ENCODE peak calls at places on chromosome 6, in ten cellular contexts. F is lower lobe of right lung; Z is activated CD8-positive, alpha-beta T cell treated with anti-CD3 and anti-CD28 coated beads for 36 hours; V is neural progenitor cell; O is brain microvascular endothelial cell; N is neural crest cell; Q is foreskin fibroblast; B is astrocyte of the cerebellum; T is fibroblast of mammary gland; H is breast epithelium. M is an unnamed sample.

GRCh38 chr6:31877651-31878161 is 1.1 kb downstream of the SLC44A4 start:
- DNase-seq in F (peak), Z (no peak), V (no peak), O (no peak), N (no peak), Q (no peak), B (no peak), T (no peak), H (peak), M (no peak)

GRCh38 chr6:136178749-136179148 is 71.4 kb downstream of the MTFR2 start:
- DNase-seq in F (no peak), Z (no peak), V (no peak), O (no peak), N (no peak), Q (no peak), B (no peak), T (no peak), H (no peak), M (no peak)

GRCh38 chr6:21103626-21104224 is 489.8 kb upstream of the SOX4 start:
- DNase-seq in F (no peak), Z (no peak), V (no peak), O (no peak), N (no peak), Q (no peak), B (no peak), T (no peak), H (no peak), M (no peak)

GRCh38 chr6:144415835-144416237 is 130.7 kb downstream of the UTRN start:
- DNase-seq in F (no peak), Z (no peak), V (no peak), O (peak), N (no peak), Q (peak), B (no peak), T (peak), H (no peak), M (no peak)

GRCh38 chr6:144334150-144334708 is 49.1 kb downstream of the UTRN start:
- DNase-seq in F (peak), Z (peak), V (no peak), O (no peak), N (no peak), Q (no peak), B (no peak), T (no peak), H (no peak), M (peak)

GRCh38 chr6:117025310-117025709 is 148.3 kb downstream of the RFX6 start:
- DNase-seq in F (no peak), Z (no peak), V (no peak), O (no peak), N (no peak), Q (no peak), B (no peak), T (no peak), H (no peak), M (no peak)

GRCh38 chr6:122289721-122290501 is 109.5 kb upstream of the HSF2 start:
- DNase-seq in F (no peak), Z (no peak), V (peak), O (peak), N (no peak), Q (peak), B (peak), T (peak), H (no peak), M (no peak)

GRCh38 chr6:4936681-4937041 is 67.2 kb downstream of the RPP40 start:
- DNase-seq in F (no peak), Z (peak), V (peak), O (peak), N (no peak), Q (peak), B (peak), T (peak), H (no peak), M (no peak)

GRCh38 chr6:106132153-106132698 is 46.1 kb downstream of the PRDM1 start:
- DNase-seq in F (no peak), Z (no peak), V (no peak), O (no peak), N (no peak), Q (no peak), B (no peak), T (no peak), H (no peak), M (no peak)

GRCh38 chr6:50936277-50936681 is 117.6 kb downstream of the TFAP2B start:
- DNase-seq in F (no peak), Z (no peak), V (peak), O (no peak), N (no peak), Q (no peak), B (peak), T (peak), H (no peak), M (no peak)

GRCh38 chr6:11202513-11203305 is 29.8 kb downstream of the NEDD9 start:
- DNase-seq in F (no peak), Z (peak), V (peak), O (no peak), N (peak), Q (no peak), B (no peak), T (no peak), H (no peak), M (no peak)

GRCh38 chr6:15621203-15622044 is 41.4 kb downstream of the DTNBP1 start:
- DNase-seq in F (peak), Z (peak), V (peak), O (peak), N (no peak), Q (peak), B (no peak), T (peak), H (no peak), M (peak)

GRCh38 chr6:128209771-128210170 is 308.9 kb upstream of the THEMIS start:
- DNase-seq in F (no peak), Z (no peak), V (no peak), O (peak), N (no peak), Q (peak), B (peak), T (peak), H (no peak), M (no peak)

GRCh38 chr6:74256387-74257180 is 560.6 kb downstream of the CD109 start:
- DNase-seq in F (no peak), Z (no peak), V (no peak), O (no peak), N (no peak), Q (no peak), B (no peak), T (no peak), H (no peak), M (no peak)

GRCh38 chr6:26501482-26501986 is 1.4 kb downstream of the BTN1A1 start:
- DNase-seq in F (peak), Z (peak), V (peak), O (no peak), N (peak), Q (peak), B (no peak), T (peak), H (peak), M (peak)

GRCh38 chr6:33118525-33119123 is 42.8 kb downstream of the HLA-DPB1 start:
- DNase-seq in F (no peak), Z (no peak), V (peak), O (peak), N (no peak), Q (peak), B (peak), T (peak), H (no peak), M (no peak)

GRCh38 chr6:55277628-55278003 is 49.7 kb upstream of the GFRAL start:
- DNase-seq in F (no peak), Z (no peak), V (no peak), O (no peak), N (no peak), Q (no peak), B (no peak), T (no peak), H (no peak), M (no peak)

GRCh38 chr6:147095316-147095715 is 108.9 kb upstream of the STXBP5 start:
- DNase-seq in F (no peak), Z (no peak), V (no peak), O (no peak), N (no peak), Q (peak), B (no peak), T (peak), H (no peak), M (no peak)

GRCh38 chr6:14283600-14284235 is 166.1 kb downstream of the CD83 start:
- DNase-seq in F (no peak), Z (no peak), V (peak), O (no peak), N (no peak), Q (no peak), B (no peak), T (peak), H (no peak), M (no peak)

GRCh38 chr6:14288910-14289309 is 171.3 kb downstream of the CD83 start:
- DNase-seq in F (no peak), Z (no peak), V (no peak), O (no peak), N (no peak), Q (no peak), B (no peak), T (peak), H (no peak), M (no peak)

GRCh38 chr6:14286144-14286543 is 168.6 kb downstream of the CD83 start:
- DNase-seq in F (no peak), Z (no peak), V (no peak), O (peak), N (no peak), Q (peak), B (peak), T (peak), H (no peak), M (no peak)

GRCh38 chr6:14284969-14285368 is 167.4 kb downstream of the CD83 start:
- DNase-seq in F (no peak), Z (no peak), V (no peak), O (no peak), N (no peak), Q (no peak), B (no peak), T (no peak), H (no peak), M (no peak)

GRCh38 chr6:14286634-14287428 is 169.3 kb downstream of the CD83 start:
- DNase-seq in F (no peak), Z (no peak), V (no peak), O (no peak), N (no peak), Q (no peak), B (no peak), T (no peak), H (no peak), M (no peak)
- TF ChIP-seq CTCF in F (no peak), Z (no peak), V (no peak), O (no peak), N (no peak), Q (no peak), B (no peak), T (no peak), H (no peak), M (no peak)

DNA sequence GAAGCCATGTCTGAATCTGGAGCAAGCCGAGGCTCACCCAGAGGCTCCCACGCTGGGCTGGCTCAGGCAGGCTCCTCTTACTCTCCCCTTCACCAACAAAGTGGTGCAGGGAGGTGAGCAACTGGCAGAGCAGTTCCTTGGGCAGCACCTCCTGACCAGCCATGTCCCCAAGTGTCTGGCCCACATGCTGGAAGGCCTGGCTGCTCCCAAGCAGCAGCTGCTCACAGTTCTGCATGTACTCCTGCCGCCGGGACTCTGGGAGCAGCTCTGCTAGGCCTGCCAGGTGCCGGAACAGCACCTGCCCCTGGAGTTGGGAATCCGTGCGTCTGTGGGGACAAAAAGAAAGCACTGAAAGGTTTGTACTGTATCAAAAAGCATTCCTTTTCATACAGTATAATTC is 57.1 kb upstream of the LYRM2 start:
- DNase-seq in F (no peak), Z (no peak), V (no peak), O (no peak), N (no peak), Q (no peak), B (no peak), T (no peak), H (no peak), M (no peak)
- TF ChIP-seq CTCF in F (no peak), Z (no peak), V (no peak), O (no peak), N (no peak), Q (no peak), B (no peak), T (no peak), H (no peak), M (no peak)

DNA sequence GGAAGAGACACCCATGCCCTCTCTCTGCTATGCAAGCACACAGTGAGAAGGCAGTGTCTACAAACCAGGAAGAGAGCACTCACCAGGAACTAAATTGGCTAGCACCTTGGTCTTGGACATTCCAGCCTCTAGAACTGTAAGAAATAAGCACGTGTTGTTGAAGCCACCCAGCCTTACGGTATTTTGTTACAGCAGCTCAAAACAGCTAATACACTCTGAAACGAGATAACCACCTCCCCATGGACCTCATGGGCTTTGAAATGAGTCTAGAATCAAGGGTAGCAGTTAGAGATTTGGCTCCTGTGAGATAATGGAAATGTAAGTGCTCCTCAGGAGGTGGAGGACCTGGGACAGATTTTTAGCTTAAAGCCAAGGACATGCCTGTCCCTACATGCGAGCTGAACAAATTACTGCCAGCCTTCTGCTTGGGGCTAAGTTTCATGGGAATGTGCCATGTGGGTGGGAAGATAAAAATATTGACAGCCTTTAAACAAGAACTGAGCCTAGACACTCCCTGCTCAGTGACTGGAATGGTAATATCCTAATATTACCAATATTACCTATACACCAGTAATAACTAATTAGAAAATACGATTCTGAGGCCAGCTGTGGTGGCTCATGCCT is 3.9 kb upstream of the ZNF318 start:
- DNase-seq in F (no peak), Z (no peak), V (no peak), O (no peak), N (no peak), Q (no peak), B (no peak), T (no peak), H (no peak), M (no peak)
- TF ChIP-seq CTCF in F (no peak), Z (no peak), V (no peak), O (no peak), N (no peak), Q (no peak), B (no peak), T (no peak), H (no peak), M (no peak)

GRCh38 chr6:54248994-54249393 is 59.2 kb upstream of the TINAG start:
- DNase-seq in F (no peak), Z (no peak), V (no peak), O (no peak), N (no peak), Q (no peak), B (no peak), T (no peak), H (no peak), M (no peak)

GRCh38 chr6:54245265-54245664 is 63.0 kb upstream of the TINAG start:
- DNase-seq in F (no peak), Z (no peak), V (no peak), O (no peak), N (no peak), Q (no peak), B (no peak), T (no peak), H (no peak), M (no peak)

GRCh38 chr6:54243699-54244098 is 64.5 kb upstream of the TINAG start:
- DNase-seq in F (no peak), Z (no peak), V (no peak), O (no peak), N (no peak), Q (no peak), B (no peak), T (no peak), H (no peak), M (no peak)

GRCh38 chr6:54248319-54248718 is 59.9 kb upstream of the TINAG start:
- DNase-seq in F (no peak), Z (no peak), V (no peak), O (no peak), N (no peak), Q (no peak), B (no peak), T (no peak), H (no peak), M (no peak)

GRCh38 chr6:54244430-54244829 is 63.8 kb upstream of the TINAG start:
- DNase-seq in F (no peak), Z (no peak), V (peak), O (no peak), N (no peak), Q (peak), B (no peak), T (peak), H (no peak), M (no peak)
- TF ChIP-seq CTCF in F (peak), Z (no peak), V (peak), O (peak), N (peak), Q (peak), B (peak), T (peak), H (no peak), M (peak)

GRCh38 chr6:7261030-7261841 is 51.8 kb downstream of the SSR1 start:
- DNase-seq in F (peak), Z (peak), V (peak), O (peak), N (peak), Q (peak), B (peak), T (peak), H (peak), M (peak)
- TF ChIP-seq CTCF in F (no peak), Z (no peak), V (no peak), O (no peak), N (no peak), Q (no peak), B (no peak), T (no peak), H (no peak), M (no peak)

GRCh38 chr6:111793711-111794111 is 79.5 kb downstream of the FYN start:
- DNase-seq in F (no peak), Z (peak), V (no peak), O (no peak), N (no peak), Q (no peak), B (no peak), T (no peak), H (no peak), M (no peak)

GRCh38 chr6:111794716-111795452 is 78.4 kb downstream of the FYN start:
- DNase-seq in F (no peak), Z (peak), V (no peak), O (no peak), N (no peak), Q (no peak), B (no peak), T (no peak), H (no peak), M (no peak)

GRCh38 chr6:111795558-111795957 is 77.7 kb downstream of the FYN start:
- DNase-seq in F (no peak), Z (no peak), V (no peak), O (no peak), N (no peak), Q (no peak), B (no peak), T (no peak), H (no peak), M (no peak)

GRCh38 chr6:111792914-111793700 is 80.1 kb downstream of the FYN start:
- DNase-seq in F (no peak), Z (peak), V (no peak), O (no peak), N (no peak), Q (no peak), B (no peak), T (no peak), H (no peak), M (no peak)

DNA sequence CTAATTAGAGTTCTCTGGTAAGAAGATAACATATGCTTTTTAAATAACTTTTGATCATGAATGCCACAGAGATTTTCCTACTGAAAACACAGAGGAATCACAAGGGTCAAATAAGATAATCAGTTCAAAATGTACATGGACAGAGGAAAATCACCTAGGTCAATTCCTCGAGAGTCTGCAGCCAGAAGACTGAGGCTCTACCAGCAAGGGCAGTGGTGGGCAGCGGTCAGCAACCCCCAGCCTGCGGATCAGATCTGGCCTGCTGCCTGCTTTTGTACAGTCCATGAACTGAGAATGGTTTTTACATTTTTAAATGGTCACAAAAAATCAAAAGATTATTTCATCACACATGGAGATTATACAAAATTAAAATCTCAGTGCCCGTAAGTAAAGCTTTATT is 79.0 kb downstream of the FYN start:
- DNase-seq in F (no peak), Z (no peak), V (no peak), O (no peak), N (no peak), Q (no peak), B (no peak), T (no peak), H (no peak), M (no peak)
- TF ChIP-seq CTCF in F (no peak), Z (no peak), V (no peak), O (no peak), N (no peak), Q (no peak), B (no peak), T (no peak), H (no peak), M (no peak)

GRCh38 chr6:27809939-27810767 is 102.0 kb downstream of the OR2B2 start:
- DNase-seq in F (peak), Z (peak), V (peak), O (peak), N (peak), Q (peak), B (peak), T (peak), H (peak), M (peak)
- TF ChIP-seq CTCF in F (no peak), Z (no peak), V (no peak), O (peak), N (no peak), Q (no peak), B (peak), T (no peak), H (peak), M (no peak)

DNA sequence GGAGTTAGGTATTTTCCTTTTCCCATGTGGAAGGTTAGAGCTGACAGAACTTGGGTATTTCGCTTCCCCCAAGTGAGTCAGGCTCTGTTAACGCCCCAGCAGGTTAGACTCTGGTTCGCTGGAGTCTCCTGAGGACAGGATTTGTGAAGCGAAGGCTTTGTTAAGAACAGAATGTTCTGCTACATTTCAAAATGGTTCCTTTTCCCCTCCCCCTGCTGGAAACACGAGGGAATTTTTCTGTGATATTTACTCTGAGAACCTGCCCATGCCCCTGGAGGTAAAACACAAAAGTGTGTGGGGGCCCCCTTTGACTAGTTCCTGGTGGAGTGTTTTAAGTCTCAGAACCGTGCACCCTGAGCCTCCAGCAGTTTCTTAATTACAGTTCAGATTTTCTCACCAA is 731.4 kb upstream of the CITED2 start:
- DNase-seq in F (no peak), Z (no peak), V (peak), O (peak), N (peak), Q (peak), B (no peak), T (peak), H (no peak), M (no peak)
- TF ChIP-seq CTCF in F (no peak), Z (no peak), V (peak), O (peak), N (peak), Q (peak), B (peak), T (peak), H (no peak), M (peak)

M was measured in CD14-positive monocyte.